ENCODE peak calls at places on chromosomes 1 and 21, in four cellular contexts. One of them, this sample, is unnamed.

GRCh38 chr1:1157426-1157913 is 16.2 kb upstream of the TTLL10 start:
- DNase-seq in NCI-H446: no peak
- DNase-seq in effector memory CD8-positive, alpha-beta T cell: peak; percentile 23
- DNase-seq in hepatic stellate cell: peak; percentile 98
- DNase-seq in this sample: peak; percentile 58

GRCh38 chr1:17108360-17108759 is 10.9 kb downstream of the PADI2 start:
- DNase-seq in NCI-H446: no peak
- DNase-seq in effector memory CD8-positive, alpha-beta T cell: no peak
- DNase-seq in hepatic stellate cell: no peak
- DNase-seq in this sample: no peak

GRCh38 chr1:55310517-55310927 is 95.4 kb upstream of the USP24 start:
- DNase-seq in NCI-H446: no peak
- DNase-seq in effector memory CD8-positive, alpha-beta T cell: no peak
- DNase-seq in hepatic stellate cell: peak; percentile 89
- DNase-seq in this sample: no peak

GRCh38 chr1:212873518-212873917 is 15.4 kb downstream of the FLVCR1 start:
- DNase-seq in NCI-H446: no peak
- DNase-seq in effector memory CD8-positive, alpha-beta T cell: no peak
- DNase-seq in hepatic stellate cell: no peak
- DNase-seq in this sample: no peak

GRCh38 chr1:55684131-55684650 is 469.0 kb upstream of the USP24 start:
- DNase-seq in NCI-H446: no peak
- DNase-seq in effector memory CD8-positive, alpha-beta T cell: no peak
- DNase-seq in hepatic stellate cell: no peak
- DNase-seq in this sample: no peak

GRCh38 chr21:36310016-36310415 is 10.0 kb upstream of the MORC3 start:
- DNase-seq in NCI-H446: no peak
- DNase-seq in effector memory CD8-positive, alpha-beta T cell: no peak
- DNase-seq in hepatic stellate cell: no peak
- DNase-seq in this sample: peak; percentile 43

GRCh38 chr21:43864313-43864805 is 664 bp upstream of the AGPAT3 start:
- DNase-seq in NCI-H446: no peak
- DNase-seq in effector memory CD8-positive, alpha-beta T cell: no peak
- DNase-seq in hepatic stellate cell: no peak
- DNase-seq in this sample: peak; percentile 9

GRCh38 chr1:226128487-226129075 is 58.0 kb downstream of the ACBD3 start:
- DNase-seq in NCI-H446: no peak
- DNase-seq in effector memory CD8-positive, alpha-beta T cell: no peak
- DNase-seq in hepatic stellate cell: peak; percentile 76
- DNase-seq in this sample: no peak

GRCh38 chr1:93798301-93798700 is 80.7 kb downstream of the DNTTIP2 start:
- DNase-seq in NCI-H446: no peak
- DNase-seq in effector memory CD8-positive, alpha-beta T cell: no peak
- DNase-seq in hepatic stellate cell: peak; percentile 47
- DNase-seq in this sample: no peak

GRCh38 chr1:89692601-89693503 is 59.9 kb downstream of the LRRC8C start:
- DNase-seq in NCI-H446: no peak
- DNase-seq in effector memory CD8-positive, alpha-beta T cell: no peak
- DNase-seq in hepatic stellate cell: no peak
- DNase-seq in this sample: no peak

GRCh38 chr21:42145569-42146250 is 73.2 kb upstream of the ABCG1 start:
- DNase-seq in NCI-H446: peak; percentile 41
- DNase-seq in effector memory CD8-positive, alpha-beta T cell: peak; percentile 68
- DNase-seq in hepatic stellate cell: peak; percentile 92
- DNase-seq in this sample: peak; percentile 72

GRCh38 chr21:34530264-34530663 is 18.3 kb upstream of the KCNE1 start:
- DNase-seq in NCI-H446: no peak
- DNase-seq in effector memory CD8-positive, alpha-beta T cell: no peak
- DNase-seq in hepatic stellate cell: peak; percentile 63
- DNase-seq in this sample: no peak

GRCh38 chr1:64948216-64948615 is 18.1 kb downstream of the JAK1 start:
- DNase-seq in NCI-H446: no peak
- DNase-seq in effector memory CD8-positive, alpha-beta T cell: no peak
- DNase-seq in hepatic stellate cell: no peak
- DNase-seq in this sample: no peak

GRCh38 chr1:65527672-65528071 is 107.2 kb downstream of the LEPR start:
- DNase-seq in NCI-H446: no peak
- DNase-seq in effector memory CD8-positive, alpha-beta T cell: no peak
- DNase-seq in hepatic stellate cell: no peak
- DNase-seq in this sample: no peak

GRCh38 chr21:44285547-44285992 is at the start of gene AIRE:
- DNase-seq in NCI-H446: no peak
- DNase-seq in effector memory CD8-positive, alpha-beta T cell: no peak
- DNase-seq in hepatic stellate cell: peak; percentile 81
- DNase-seq in this sample: no peak

GRCh38 chr21:32951041-32951440 is 74.7 kb upstream of the OLIG2 start:
- DNase-seq in NCI-H446: no peak
- DNase-seq in effector memory CD8-positive, alpha-beta T cell: no peak
- DNase-seq in hepatic stellate cell: no peak
- DNase-seq in this sample: no peak

GRCh38 chr1:54287176-54287650 is 87.2 kb downstream of the MRPL37 start:
- DNase-seq in NCI-H446: peak; percentile 60
- DNase-seq in effector memory CD8-positive, alpha-beta T cell: peak; percentile 40
- DNase-seq in hepatic stellate cell: peak; percentile 76
- DNase-seq in this sample: no peak

GRCh38 chr21:39843916-39844315 is 23.3 kb upstream of the PCP4 start:
- DNase-seq in NCI-H446: no peak
- DNase-seq in effector memory CD8-positive, alpha-beta T cell: no peak
- DNase-seq in hepatic stellate cell: no peak
- DNase-seq in this sample: no peak

GRCh38 chr1:16927711-16928485 is 6.2 kb downstream of the CROCC start:
- DNase-seq in NCI-H446: no peak
- DNase-seq in effector memory CD8-positive, alpha-beta T cell: no peak
- DNase-seq in hepatic stellate cell: no peak
- DNase-seq in this sample: no peak

GRCh38 chr1:156816561-156817328 is at the start of gene SH2D2A:
- DNase-seq in NCI-H446: no peak
- DNase-seq in effector memory CD8-positive, alpha-beta T cell: peak; percentile 95
- DNase-seq in hepatic stellate cell: no peak
- DNase-seq in this sample: peak; percentile 94

GRCh38 chr1:151384584-151384983 is 12.1 kb upstream of the SELENBP1 start:
- DNase-seq in NCI-H446: no peak
- DNase-seq in effector memory CD8-positive, alpha-beta T cell: no peak
- DNase-seq in hepatic stellate cell: no peak
- DNase-seq in this sample: no peak

GRCh38 chr1:156961709-156962108 is 41.3 kb downstream of the LRRC71 start:
- DNase-seq in NCI-H446: no peak
- DNase-seq in effector memory CD8-positive, alpha-beta T cell: no peak
- DNase-seq in hepatic stellate cell: no peak
- DNase-seq in this sample: peak; percentile 53

GRCh38 chr1:51305371-51305823 is 25.0 kb downstream of the TTC39A start:
- DNase-seq in NCI-H446: no peak
- DNase-seq in effector memory CD8-positive, alpha-beta T cell: no peak
- DNase-seq in hepatic stellate cell: no peak
- DNase-seq in this sample: no peak

GRCh38 chr1:235952950-235953615 is 86.4 kb upstream of the LYST start:
- DNase-seq in NCI-H446: no peak
- DNase-seq in effector memory CD8-positive, alpha-beta T cell: no peak
- DNase-seq in hepatic stellate cell: no peak
- DNase-seq in this sample: no peak

GRCh38 chr21:33362044-33362555 is 37.3 kb downstream of the IFNAR1 start:
- DNase-seq in NCI-H446: no peak
- DNase-seq in effector memory CD8-positive, alpha-beta T cell: peak; percentile 58
- DNase-seq in hepatic stellate cell: no peak
- DNase-seq in this sample: peak; percentile 67

GRCh38 chr1:117106478-117106877 is 15.1 kb downstream of the TRIM45 start:
- DNase-seq in NCI-H446: no peak
- DNase-seq in effector memory CD8-positive, alpha-beta T cell: no peak
- DNase-seq in hepatic stellate cell: no peak
- DNase-seq in this sample: no peak

GRCh38 chr1:198934901-198935301 is 296.1 kb downstream of the PTPRC start:
- DNase-seq in NCI-H446: peak; percentile 77
- DNase-seq in effector memory CD8-positive, alpha-beta T cell: peak; percentile 44
- DNase-seq in hepatic stellate cell: no peak
- DNase-seq in this sample: peak; percentile 86

GRCh38 chr1:48677306-48678287 is 99.1 kb downstream of the BEND5 start:
- DNase-seq in NCI-H446: peak; percentile 35
- DNase-seq in effector memory CD8-positive, alpha-beta T cell: peak; percentile 4
- DNase-seq in hepatic stellate cell: peak; percentile 12
- DNase-seq in this sample: peak; percentile 52

GRCh38 chr1:14660795-14661194 is 62.3 kb downstream of the KAZN start:
- DNase-seq in NCI-H446: no peak
- DNase-seq in effector memory CD8-positive, alpha-beta T cell: no peak
- DNase-seq in hepatic stellate cell: no peak
- DNase-seq in this sample: no peak

GRCh38 chr1:89952021-89952995 is 42.6 kb upstream of the ZNF326 start:
- DNase-seq in NCI-H446: no peak
- DNase-seq in effector memory CD8-positive, alpha-beta T cell: no peak
- DNase-seq in hepatic stellate cell: peak; percentile 51
- DNase-seq in this sample: no peak

GRCh38 chr1:209875510-209875909 is 47.7 kb downstream of the UTP25 start:
- DNase-seq in NCI-H446: peak; percentile 75
- DNase-seq in effector memory CD8-positive, alpha-beta T cell: no peak
- DNase-seq in hepatic stellate cell: peak; percentile 40
- DNase-seq in this sample: no peak

GRCh38 chr1:206772228-206773002 is at the start of gene IL10:
- DNase-seq in NCI-H446: no peak
- DNase-seq in effector memory CD8-positive, alpha-beta T cell: no peak
- DNase-seq in hepatic stellate cell: no peak
- DNase-seq in this sample: no peak

GRCh38 chr1:37858931-37859506 is 373 bp downstream of the MTF1 start:
- DNase-seq in NCI-H446: peak; percentile 36
- DNase-seq in effector memory CD8-positive, alpha-beta T cell: peak; percentile 4
- DNase-seq in hepatic stellate cell: peak; percentile 48
- DNase-seq in this sample: no peak

GRCh38 chr1:159869173-159869572 is 6.7 kb upstream of the VSIG8 start:
- DNase-seq in NCI-H446: no peak
- DNase-seq in effector memory CD8-positive, alpha-beta T cell: no peak
- DNase-seq in hepatic stellate cell: peak; percentile 60
- DNase-seq in this sample: no peak

GRCh38 chr1:243253927-243254232 is 1.2 kb downstream of the CEP170 start:
- DNase-seq in NCI-H446: no peak
- DNase-seq in effector memory CD8-positive, alpha-beta T cell: no peak
- DNase-seq in hepatic stellate cell: no peak
- DNase-seq in this sample: no peak

GRCh38 chr1:111576547-111576946 is 43.0 kb upstream of the RAP1A start:
- DNase-seq in NCI-H446: no peak
- DNase-seq in effector memory CD8-positive, alpha-beta T cell: no peak
- DNase-seq in hepatic stellate cell: no peak
- DNase-seq in this sample: no peak

GRCh38 chr1:77994117-77994516 is 10.6 kb upstream of the DNAJB4 start:
- DNase-seq in NCI-H446: no peak
- DNase-seq in effector memory CD8-positive, alpha-beta T cell: no peak
- DNase-seq in hepatic stellate cell: no peak
- DNase-seq in this sample: no peak

GRCh38 chr1:47848985-47849610 is 148.1 kb downstream of the TRABD2B start:
- DNase-seq in NCI-H446: no peak
- DNase-seq in effector memory CD8-positive, alpha-beta T cell: no peak
- DNase-seq in hepatic stellate cell: no peak
- DNase-seq in this sample: no peak

GRCh38 chr1:234315091-234315541 is 58.1 kb upstream of the COA6 start:
- DNase-seq in NCI-H446: no peak
- DNase-seq in effector memory CD8-positive, alpha-beta T cell: peak; percentile 42
- DNase-seq in hepatic stellate cell: no peak
- DNase-seq in this sample: no peak

GRCh38 chr1:234879157-234880080 is 249.2 kb downstream of the TOMM20 start:
- DNase-seq in NCI-H446: no peak
- DNase-seq in effector memory CD8-positive, alpha-beta T cell: no peak
- DNase-seq in hepatic stellate cell: no peak
- DNase-seq in this sample: no peak

This sample was measured in CD4-positive, CD25-positive, alpha-beta regulatory T cell.